ENCODE peak calls at places on chromosomes 4 and X, in five cellular contexts. S, V, T, G and Y are unnamed samples.

GRCh38 chrX:120334603-120335002 is 23.3 kb upstream of the TMEM255A start:
- DNase-seq in G (no peak), V (no peak), S (no peak), T (no peak), Y (no peak)

GRCh38 chrX:132292753-132293152 is 73.5 kb upstream of the RAP2C start:
- DNase-seq in S (peak), G (no peak), V (no peak), T (no peak), Y (peak)

GRCh38 chrX:28670074-28670473 is 82.8 kb downstream of the IL1RAPL1 start:
- DNase-seq in S (no peak), G (no peak), V (no peak), T (no peak), Y (no peak)

GRCh38 chr4:34850983-34851382 is 1393.3 kb downstream of the ARAP2 start:
- DNase-seq in G (no peak), S (peak), V (no peak), T (no peak), Y (no peak)

GRCh38 chr4:8409271-8410065 is 31.1 kb downstream of the ACOX3 start:
- DNase-seq in V (no peak), G (no peak), S (peak), T (no peak), Y (no peak)

GRCh38 chr4:102430511-102430910 is 70.6 kb upstream of the NFKB1 start:
- DNase-seq in T (no peak), V (no peak), S (peak), G (no peak), Y (no peak)

GRCh38 chr4:152169666-152170065 is 366.2 kb downstream of the FBXW7 start:
- DNase-seq in S (no peak), G (no peak), V (no peak), T (no peak), Y (no peak)

GRCh38 chrX:19886375-19886774 is 1.0 kb downstream of the SH3KBP1 start:
- DNase-seq in G (no peak), T (no peak), V (no peak), S (peak), Y (no peak)

GRCh38 chr4:173501592-173502150 is 28.4 kb downstream of the HAND2 start:
- DNase-seq in G (no peak), T (no peak), S (no peak), V (no peak), Y (no peak)

GRCh38 chr4:121822047-121822446 is 1.6 kb downstream of the CCNA2 start:
- DNase-seq in G (no peak), T (no peak), V (no peak), S (no peak), Y (no peak)

GRCh38 chr4:118834070-118834469 is 1.9 kb downstream of the SEC24D start:
- DNase-seq in V (no peak), G (no peak), T (no peak), S (no peak), Y (no peak)

GRCh38 chrX:81174286-81174685 is 27.4 kb downstream of the HMGN5 start:
- DNase-seq in T (no peak), V (no peak), S (peak), G (no peak), Y (no peak)

GRCh38 chr4:122819708-122820449 is 6.8 kb upstream of the FGF2 start:
- DNase-seq in V (no peak), G (no peak), T (no peak), S (peak), Y (no peak)

GRCh38 chr4:37631551-37631950 is 54.6 kb downstream of the RELL1 start:
- DNase-seq in V (no peak), T (no peak), S (no peak), G (no peak), Y (no peak)

DNA sequence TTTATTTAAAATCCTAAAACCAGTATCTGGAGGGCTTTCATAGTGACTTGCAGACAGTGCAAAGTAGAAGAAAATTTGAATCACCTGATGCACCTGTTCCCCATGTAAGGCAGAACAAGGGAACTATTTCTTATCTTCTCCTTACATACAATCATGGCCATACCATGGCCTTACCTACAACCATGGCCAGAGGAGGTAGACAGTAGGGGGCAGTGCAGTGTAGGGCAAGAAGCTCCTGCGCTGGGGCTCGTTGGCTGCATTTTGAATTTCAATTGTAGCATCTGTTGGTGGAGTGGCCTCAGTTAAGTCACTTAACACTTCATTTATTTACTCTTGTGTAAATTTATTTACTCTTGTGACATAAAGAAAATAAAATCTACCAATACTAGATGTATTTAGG is 33.0 kb downstream of the GALNTL6 start:
- DNase-seq in T (no peak), S (peak), V (no peak), G (peak), Y (peak)
- TF ChIP-seq CTCF in T (no peak), S (peak), V (no peak), G (peak), Y (peak)

DNA sequence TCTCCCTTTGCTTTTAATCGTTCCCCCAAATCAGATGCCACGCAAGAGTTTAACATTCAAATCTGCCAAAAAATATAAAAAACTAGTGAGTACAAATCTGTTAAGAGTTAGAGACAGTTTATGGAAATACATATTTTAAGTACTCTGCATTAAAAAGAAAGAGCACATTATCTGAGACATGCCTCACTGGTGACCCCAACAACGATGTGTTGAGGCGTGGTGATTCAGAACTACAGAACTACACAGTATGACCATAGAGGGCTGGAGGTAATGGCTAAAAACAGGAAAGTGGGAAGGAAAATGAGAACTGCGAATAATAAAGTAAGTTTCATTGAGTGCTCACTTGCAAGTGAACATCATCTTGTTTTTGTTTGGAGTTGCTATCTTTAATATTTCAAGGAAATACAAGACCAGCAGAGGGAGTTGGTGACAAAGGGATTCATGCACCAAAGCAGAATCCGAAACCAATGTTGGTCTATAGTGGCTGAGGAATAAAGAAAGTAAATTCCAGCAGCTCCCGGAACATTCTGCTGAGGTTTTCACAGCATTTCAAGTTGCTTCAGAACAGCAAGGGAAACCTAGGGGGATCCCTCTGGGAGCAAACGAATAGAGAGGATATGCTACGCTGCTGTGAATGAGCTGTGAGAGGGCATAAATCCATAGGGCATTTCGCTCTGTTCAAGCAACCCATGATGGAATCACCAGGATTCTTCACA is 92.2 kb downstream of the DCHS2 start:
- DNase-seq in G (no peak), V (no peak), S (peak), T (no peak), Y (no peak)
- TF ChIP-seq CTCF in G (peak), V (peak), S (peak), T (peak), Y (peak)

GRCh38 chrX:153635788-153636668 is 11.0 kb upstream of the DUSP9 start:
- DNase-seq in G (peak), S (peak), V (no peak), T (peak), Y (no peak)
- TF ChIP-seq CTCF in G (no peak), S (peak), V (no peak), T (no peak), Y (peak)

GRCh38 chr4:82593416-82593815 is 31.6 kb upstream of the TMEM150C start:
- DNase-seq in T (no peak), G (no peak), S (no peak), V (no peak), Y (no peak)
- TF ChIP-seq CTCF in T (no peak), G (no peak), S (no peak), V (no peak), Y (no peak)

GRCh38 chr4:94746746-94747145 is 11.0 kb upstream of the BMPR1B start:
- DNase-seq in V (no peak), G (no peak), T (no peak), S (no peak), Y (no peak)
- TF ChIP-seq CTCF in V (no peak), G (no peak), T (no peak), S (peak), Y (no peak)

GRCh38 chrX:66018585-66019309 is 21.1 kb downstream of the VSIG4 start:
- DNase-seq in T (no peak), V (no peak), S (no peak), G (no peak), Y (no peak)
- TF ChIP-seq CTCF in T (no peak), V (no peak), S (no peak), G (no peak), Y (no peak)

DNA sequence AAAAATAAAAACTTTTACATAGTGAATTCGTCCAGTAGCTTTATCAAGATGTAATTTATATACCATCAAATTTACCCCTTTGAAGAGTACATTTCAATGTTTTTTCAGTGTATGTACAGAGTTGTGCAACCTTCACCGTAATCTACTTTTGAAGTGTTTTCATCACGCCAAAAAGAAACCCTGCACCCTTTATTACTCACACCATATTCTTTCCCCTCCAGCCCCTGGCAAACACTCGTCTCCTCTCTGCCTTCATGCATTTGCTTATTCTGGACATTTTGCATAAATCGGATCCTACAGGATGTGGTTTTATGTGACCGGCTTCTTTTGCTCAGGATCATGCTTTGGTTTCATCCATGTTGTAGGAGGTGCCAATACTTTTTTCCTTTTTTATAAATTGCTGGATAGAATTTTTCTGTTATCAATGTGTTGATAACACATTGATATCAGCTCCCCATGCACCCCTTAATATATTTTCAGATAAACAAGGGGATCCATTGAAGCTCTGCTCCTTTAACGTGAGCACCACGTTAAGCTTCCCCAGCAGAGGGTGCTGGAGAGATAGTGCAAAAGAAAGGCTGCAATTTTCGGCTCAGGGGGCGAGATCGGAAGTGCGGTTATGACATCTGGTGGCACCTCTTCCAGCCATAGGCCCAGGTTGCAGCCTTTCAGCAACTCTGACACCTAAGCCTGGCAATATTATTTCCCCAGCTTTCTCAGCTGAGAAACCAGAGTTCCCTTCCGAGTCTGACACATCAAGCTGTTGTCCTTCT is 100.1 kb upstream of the VCX3B start:
- DNase-seq in G (peak), V (no peak), T (no peak), S (peak), Y (peak)
- TF ChIP-seq CTCF in G (peak), V (peak), T (no peak), S (peak), Y (peak)

GRCh38 chr4:19227701-19228100 is 1024.0 kb upstream of the SLIT2 start:
- DNase-seq in G (no peak), S (peak), T (no peak), V (no peak), Y (no peak)

GRCh38 chr4:19224820-19225219 is 1026.9 kb upstream of the SLIT2 start:
- DNase-seq in S (peak), T (no peak), G (no peak), V (no peak), Y (no peak)
- TF ChIP-seq CTCF in S (peak), T (peak), G (peak), V (peak), Y (peak)